ENCODE peak calls at places on chromosomes 1 and 21, in eight cellular contexts. T, R, Q, N, P, K, F and G are unnamed samples.
A peak's percentile ranks its signal among the peaks of the same experiment; 100 is the strongest.

GRCh38 chr1:117826551-117827078 is 102.8 kb downstream of the GDAP2 start:
- DNase-seq in F (peak; percentile 40), P (peak; percentile 96), T (peak; percentile 67), Q (peak; percentile 63), N (peak; percentile 19), K (peak; percentile 46), R (no peak), G (no peak)

GRCh38 chr1:13922440-13922839 is 222.5 kb downstream of the PRDM2 start:
- DNase-seq in Q (no peak), F (no peak), P (no peak), K (no peak), N (no peak), R (no peak), T (no peak), G (no peak)

GRCh38 chr1:45003741-45004140 is 7.4 kb downstream of the HECTD3 start:
- DNase-seq in P (no peak), T (no peak), Q (no peak), K (no peak), N (no peak), R (no peak), F (no peak), G (no peak)

GRCh38 chr1:15816674-15817073 is 9.2 kb upstream of the UQCRHL start:
- DNase-seq in R (no peak), K (no peak), Q (no peak), T (no peak), N (no peak), P (no peak), F (no peak), G (no peak)

GRCh38 chr1:27327964-27328363 is 6.0 kb downstream of the TMEM222 start:
- DNase-seq in K (no peak), F (no peak), R (no peak), Q (no peak), N (no peak), P (no peak), T (no peak), G (no peak)

GRCh38 chr1:24933468-24933867 is 3.4 kb upstream of the RUNX3 start:
- DNase-seq in K (no peak), N (no peak), F (no peak), P (no peak), R (no peak), T (no peak), Q (no peak), G (no peak)

GRCh38 chr1:234154320-234155251 is 218.7 kb upstream of the COA6 start:
- DNase-seq in T (peak; percentile 57), K (no peak), F (no peak), P (peak; percentile 73), Q (no peak), R (no peak), N (peak; percentile 70), G (no peak)

GRCh38 chr1:200131551-200132125 is 104.1 kb downstream of the NR5A2 start:
- DNase-seq in R (no peak), N (peak; percentile 31), P (peak; percentile 36), F (no peak), Q (no peak), K (no peak), T (peak; percentile 14), G (no peak)

GRCh38 chr1:18978706-18979105 is 22.2 kb upstream of the IFFO2 start:
- DNase-seq in N (no peak), K (no peak), P (no peak), Q (no peak), T (no peak), F (no peak), R (no peak), G (no peak)

GRCh38 chr1:60589916-60590315 is 492.4 kb upstream of the NFIA start:
- DNase-seq in T (peak; percentile 32), Q (no peak), K (no peak), N (no peak), R (no peak), F (no peak), P (no peak), G (no peak)

GRCh38 chr1:13714851-13715250 is 14.9 kb downstream of the PRDM2 start:
- DNase-seq in N (no peak), K (no peak), R (no peak), P (no peak), F (no peak), Q (no peak), T (no peak), G (no peak)

GRCh38 chr1:11314959-11315358 is 42.0 kb downstream of the UBIAD1 start:
- DNase-seq in F (no peak), P (no peak), N (no peak), T (no peak), Q (no peak), R (no peak), K (no peak), G (no peak)

GRCh38 chr1:15734296-15734695 is 1.8 kb upstream of the SLC25A34 start:
- DNase-seq in P (no peak), T (no peak), R (no peak), F (no peak), N (no peak), K (no peak), Q (no peak), G (no peak)

DNA sequence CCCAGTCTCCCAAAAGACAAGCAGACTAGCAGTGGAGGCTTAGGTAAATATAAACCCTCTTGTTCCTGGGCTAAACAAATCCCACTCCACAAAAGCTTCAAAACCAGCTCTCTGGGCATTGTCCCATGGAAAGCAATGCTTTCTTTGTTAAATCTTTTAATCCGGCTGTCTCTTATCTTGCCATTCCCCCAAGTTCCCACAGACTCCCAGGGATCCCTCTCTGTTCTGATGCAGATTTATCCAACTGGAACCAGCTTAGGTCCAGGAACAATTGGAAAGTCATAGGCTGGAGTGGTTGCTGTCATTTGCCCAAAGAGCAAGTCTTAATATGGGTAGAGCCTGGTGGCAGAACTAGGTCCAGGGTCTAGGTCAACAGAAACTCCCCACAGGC is 110.1 kb upstream of the ATP1A1 start:
- DNase-seq in K (no peak), Q (no peak), R (no peak), P (no peak), F (no peak), T (no peak), N (no peak), G (no peak)
- H3K4me1 ChIP-seq in K (no peaks in the 10 kb centered on the region), Q (no peaks in the 10 kb centered on the region), R (peaks cover under 1% of the 10 kb centered on the region), P (no peaks in the 10 kb centered on the region), F (no peaks in the 10 kb centered on the region), T (no peaks in the 10 kb centered on the region), N (peaks cover 2% of the 10 kb centered on the region), G (peaks cover 5% of the 10 kb centered on the region)

GRCh38 chr21:15061284-15061683 is 3.5 kb downstream of the NRIP1 start:
- DNase-seq in T (peak; percentile 26), R (no peak), Q (no peak), N (no peak), P (no peak), F (no peak), K (no peak), G (no peak)

GRCh38 chr21:15061747-15062146 is 3.1 kb downstream of the NRIP1 start:
- DNase-seq in R (no peak), N (no peak), Q (no peak), T (peak; percentile 7), K (no peak), F (no peak), P (no peak), G (no peak)

GRCh38 chr21:15062566-15062965 is 2.2 kb downstream of the NRIP1 start:
- DNase-seq in N (no peak), Q (no peak), T (peak; percentile 51), P (no peak), R (no peak), F (no peak), K (no peak), G (no peak)

GRCh38 chr21:15059397-15059796 is 5.4 kb downstream of the NRIP1 start:
- DNase-seq in K (no peak), N (no peak), T (no peak), R (no peak), F (no peak), Q (no peak), P (no peak), G (no peak)

DNA sequence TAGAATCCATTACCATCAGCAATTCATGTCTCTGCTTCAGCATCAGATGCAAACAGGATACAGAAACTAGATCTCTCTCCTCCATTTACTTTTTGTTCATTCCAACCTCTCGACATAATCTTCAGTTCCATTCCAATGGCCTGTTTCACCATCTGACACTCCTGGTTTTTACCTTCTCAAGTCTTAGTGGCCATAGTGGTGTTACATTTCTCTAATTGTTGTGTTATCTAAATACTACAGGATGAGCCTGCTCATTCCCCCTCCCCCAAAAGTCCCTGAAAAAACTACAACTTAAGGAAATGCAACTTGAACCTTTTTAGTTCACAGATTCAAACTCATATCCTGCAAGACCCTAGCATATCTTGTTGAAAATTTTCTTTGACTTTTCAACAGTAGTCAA is 4.0 kb downstream of the NRIP1 start:
- DNase-seq in P (peak; percentile 51), Q (no peak), K (no peak), T (no peak), F (no peak), R (no peak), N (no peak), G (no peak)
- H3K4me1 ChIP-seq in P (peaks cover 6% of the 10 kb centered on the region), Q (peaks cover 95% of the 10 kb centered on the region), K (peaks cover 67% of the 10 kb centered on the region), T (peaks cover 40% of the 10 kb centered on the region), F (peaks cover 3% of the 10 kb centered on the region), R (peaks cover 61% of the 10 kb centered on the region), N (peaks cover 28% of the 10 kb centered on the region), G (peaks cover 66% of the 10 kb centered on the region)

GRCh38 chr1:51264470-51264869 is 28.4 kb downstream of the RNF11 start:
- DNase-seq in T (peak; percentile 84), R (no peak), F (no peak), N (peak; percentile 19), Q (no peak), K (no peak), P (peak; percentile 96), G (no peak)
- H3K4me1 ChIP-seq in T (peaks cover 53% of the 10 kb centered on the region), R (peaks cover 27% of the 10 kb centered on the region), F (peaks cover 10% of the 10 kb centered on the region), N (peaks cover 27% of the 10 kb centered on the region), Q (peaks cover 98% of the 10 kb centered on the region), K (peaks cover 28% of the 10 kb centered on the region), P (peaks cover 17% of the 10 kb centered on the region), G (peaks cover 63% of the 10 kb centered on the region)

GRCh38 chr1:36380782-36381181 is 4.9 kb downstream of the STK40 start:
- DNase-seq in F (no peak), Q (no peak), K (no peak), R (no peak), N (no peak), P (no peak), T (no peak), G (no peak)
- H3K4me1 ChIP-seq in F (peaks cover 33% of the 10 kb centered on the region), Q (peaks cover 96% of the 10 kb centered on the region), K (peaks cover 77% of the 10 kb centered on the region), R (peaks cover 24% of the 10 kb centered on the region), N (peaks cover 12% of the 10 kb centered on the region), P (peaks cover 6% of the 10 kb centered on the region), T (peaks cover 19% of the 10 kb centered on the region), G (peaks cover 71% of the 10 kb centered on the region)

DNA sequence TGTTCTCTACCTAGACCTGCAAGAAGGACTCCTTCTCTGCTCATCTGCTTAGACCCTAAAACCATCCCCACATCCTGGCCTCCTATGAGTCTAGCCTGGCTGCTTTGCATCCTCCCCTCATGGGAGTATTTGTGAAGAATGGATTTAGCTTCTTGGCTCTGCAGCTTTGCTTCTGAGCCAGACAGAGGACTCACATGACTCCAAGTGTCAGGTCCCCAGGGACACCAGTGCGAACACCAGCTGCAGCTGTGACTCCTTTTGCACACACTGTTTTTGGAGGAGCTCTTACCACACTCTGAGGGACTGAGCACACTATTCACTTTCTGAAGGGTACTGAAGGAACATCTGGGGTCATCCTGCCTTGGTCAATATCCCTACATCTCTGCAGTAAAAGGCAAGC is 131.8 kb upstream of the SGIP1 start:
- DNase-seq in T (no peak), Q (peak; percentile 80), F (peak; percentile 73), R (peak; percentile 51), P (no peak), K (peak; percentile 20), N (no peak), G (peak; percentile 46)
- H3K4me1 ChIP-seq in T (no peaks in the 10 kb centered on the region), Q (peaks cover 29% of the 10 kb centered on the region), F (peaks cover 6% of the 10 kb centered on the region), R (no peaks in the 10 kb centered on the region), P (peaks cover 8% of the 10 kb centered on the region), K (no peaks in the 10 kb centered on the region), N (no peaks in the 10 kb centered on the region), G (peaks cover 11% of the 10 kb centered on the region)

GRCh38 chr1:245893025-245893424 is 614.1 kb downstream of the SMYD3 start:
- DNase-seq in Q (no peak), N (no peak), F (no peak), P (no peak), R (no peak), T (no peak), K (no peak), G (no peak)
- H3K4me1 ChIP-seq in Q (peaks cover 7% of the 10 kb centered on the region), N (no peaks in the 10 kb centered on the region), F (no peaks in the 10 kb centered on the region), P (peaks cover 7% of the 10 kb centered on the region), R (no peaks in the 10 kb centered on the region), T (no peaks in the 10 kb centered on the region), K (no peaks in the 10 kb centered on the region), G (no peaks in the 10 kb centered on the region)